ENCODE peak calls at places on chromosomes 6 and 20, in six cellular contexts. One of them, this sample, is unnamed.

GRCh38 chr20:35939264-35939663 is 15.0 kb downstream of the SCAND1 start:
- DNase-seq in naive thymus-derived CD8-positive, alpha-beta T cell: no peak
- DNase-seq in amygdala: no peak
- DNase-seq in foreskin fibroblast: no peak
- DNase-seq in AG04450: no peak
- DNase-seq in MV-4-11: no peak
- DNase-seq in this sample: no peak

GRCh38 chr6:156395276-156395675 is 381.9 kb upstream of the ARID1B start:
- DNase-seq in foreskin fibroblast: no peak
- DNase-seq in amygdala: no peak
- DNase-seq in AG04450: no peak
- DNase-seq in naive thymus-derived CD8-positive, alpha-beta T cell: peak
- DNase-seq in MV-4-11: no peak
- DNase-seq in this sample: no peak

GRCh38 chr20:41004561-41005360 is 23.9 kb upstream of the TOP1 start:
- DNase-seq in MV-4-11: peak
- DNase-seq in amygdala: no peak
- DNase-seq in AG04450: no peak
- DNase-seq in naive thymus-derived CD8-positive, alpha-beta T cell: no peak
- DNase-seq in foreskin fibroblast: peak
- DNase-seq in this sample: peak

GRCh38 chr20:57372581-57373350 is 18.4 kb upstream of the RBM38 start:
- DNase-seq in AG04450: no peak
- DNase-seq in naive thymus-derived CD8-positive, alpha-beta T cell: no peak
- DNase-seq in foreskin fibroblast: no peak
- DNase-seq in amygdala: no peak
- DNase-seq in MV-4-11: no peak
- DNase-seq in this sample: no peak

GRCh38 chr6:160160929-160161646 is 39.5 kb downstream of the SLC22A1 start:
- DNase-seq in MV-4-11: no peak
- DNase-seq in foreskin fibroblast: no peak
- DNase-seq in naive thymus-derived CD8-positive, alpha-beta T cell: no peak
- DNase-seq in AG04450: no peak
- DNase-seq in amygdala: no peak
- DNase-seq in this sample: no peak

GRCh38 chr20:44678247-44678646 is 26.7 kb upstream of the ADA start:
- DNase-seq in foreskin fibroblast: no peak
- DNase-seq in AG04450: no peak
- DNase-seq in MV-4-11: peak
- DNase-seq in amygdala: no peak
- DNase-seq in naive thymus-derived CD8-positive, alpha-beta T cell: no peak
- DNase-seq in this sample: no peak

GRCh38 chr6:117441824-117442264 is 16.1 kb upstream of the ROS1 start:
- DNase-seq in amygdala: no peak
- DNase-seq in foreskin fibroblast: peak
- DNase-seq in naive thymus-derived CD8-positive, alpha-beta T cell: no peak
- DNase-seq in MV-4-11: peak
- DNase-seq in AG04450: no peak
- DNase-seq in this sample: peak

GRCh38 chr6:74931567-74931966 is 274.3 kb downstream of the COL12A1 start:
- DNase-seq in naive thymus-derived CD8-positive, alpha-beta T cell: no peak
- DNase-seq in MV-4-11: no peak
- DNase-seq in AG04450: peak
- DNase-seq in foreskin fibroblast: peak
- DNase-seq in amygdala: no peak
- DNase-seq in this sample: peak

GRCh38 chr6:145044606-145045275 is 690.6 kb downstream of the EPM2A start:
- DNase-seq in MV-4-11: no peak
- DNase-seq in foreskin fibroblast: peak
- DNase-seq in naive thymus-derived CD8-positive, alpha-beta T cell: no peak
- DNase-seq in amygdala: no peak
- DNase-seq in AG04450: peak
- DNase-seq in this sample: peak

GRCh38 chr6:35795453-35796071 is 1.6 kb downstream of the CLPS start:
- DNase-seq in AG04450: no peak
- DNase-seq in amygdala: no peak
- DNase-seq in naive thymus-derived CD8-positive, alpha-beta T cell: no peak
- DNase-seq in MV-4-11: no peak
- DNase-seq in foreskin fibroblast: no peak
- DNase-seq in this sample: no peak

GRCh38 chr20:53838311-53838873 is 232.0 kb downstream of the BCAS1 start:
- DNase-seq in foreskin fibroblast: no peak
- DNase-seq in amygdala: no peak
- DNase-seq in MV-4-11: no peak
- DNase-seq in naive thymus-derived CD8-positive, alpha-beta T cell: no peak
- DNase-seq in AG04450: no peak
- DNase-seq in this sample: no peak

GRCh38 chr6:474454-475185 is 83.1 kb downstream of the IRF4 start:
- DNase-seq in amygdala: no peak
- DNase-seq in naive thymus-derived CD8-positive, alpha-beta T cell: peak
- DNase-seq in MV-4-11: peak
- DNase-seq in AG04450: no peak
- DNase-seq in foreskin fibroblast: no peak
- DNase-seq in this sample: no peak

GRCh38 chr6:129340983-129341382 is 369.0 kb downstream of the ARHGAP18 start:
- DNase-seq in AG04450: peak
- DNase-seq in MV-4-11: no peak
- DNase-seq in naive thymus-derived CD8-positive, alpha-beta T cell: no peak
- DNase-seq in foreskin fibroblast: peak
- DNase-seq in amygdala: no peak
- DNase-seq in this sample: peak

GRCh38 chr6:83216806-83217205 is 23.6 kb downstream of the RWDD2A start:
- DNase-seq in foreskin fibroblast: no peak
- DNase-seq in MV-4-11: no peak
- DNase-seq in AG04450: no peak
- DNase-seq in naive thymus-derived CD8-positive, alpha-beta T cell: no peak
- DNase-seq in amygdala: no peak
- DNase-seq in this sample: no peak

GRCh38 chr6:155171109-155171746 is 92.6 kb upstream of the CLDN20 start:
- DNase-seq in naive thymus-derived CD8-positive, alpha-beta T cell: no peak
- DNase-seq in amygdala: no peak
- DNase-seq in MV-4-11: peak
- DNase-seq in foreskin fibroblast: peak
- DNase-seq in AG04450: no peak
- DNase-seq in this sample: peak

GRCh38 chr6:45479834-45480696 is 102.3 kb upstream of the SUPT3H start:
- DNase-seq in MV-4-11: peak
- DNase-seq in foreskin fibroblast: peak
- DNase-seq in naive thymus-derived CD8-positive, alpha-beta T cell: no peak
- DNase-seq in AG04450: peak
- DNase-seq in amygdala: no peak
- DNase-seq in this sample: peak

GRCh38 chr6:16511048-16511660 is 250.1 kb downstream of the ATXN1 start:
- DNase-seq in amygdala: no peak
- DNase-seq in naive thymus-derived CD8-positive, alpha-beta T cell: no peak
- DNase-seq in foreskin fibroblast: peak
- DNase-seq in AG04450: no peak
- DNase-seq in MV-4-11: peak
- DNase-seq in this sample: peak

GRCh38 chr20:63132715-63133471 is 83.0 kb downstream of the YTHDF1 start:
- DNase-seq in MV-4-11: no peak
- DNase-seq in AG04450: no peak
- DNase-seq in naive thymus-derived CD8-positive, alpha-beta T cell: no peak
- DNase-seq in amygdala: no peak
- DNase-seq in foreskin fibroblast: no peak
- DNase-seq in this sample: no peak

GRCh38 chr6:1613631-1614447 is 4.1 kb downstream of the FOXC1 start:
- DNase-seq in naive thymus-derived CD8-positive, alpha-beta T cell: no peak
- DNase-seq in AG04450: no peak
- DNase-seq in foreskin fibroblast: no peak
- DNase-seq in amygdala: no peak
- DNase-seq in MV-4-11: no peak
- DNase-seq in this sample: peak

GRCh38 chr6:123118811-123119210 is 122.8 kb downstream of the CLVS2 start:
- DNase-seq in amygdala: no peak
- DNase-seq in AG04450: no peak
- DNase-seq in foreskin fibroblast: no peak
- DNase-seq in MV-4-11: no peak
- DNase-seq in naive thymus-derived CD8-positive, alpha-beta T cell: no peak
- DNase-seq in this sample: no peak

GRCh38 chr20:10047427-10047826 is 12.6 kb downstream of the ANKEF1 start:
- DNase-seq in foreskin fibroblast: no peak
- DNase-seq in MV-4-11: peak
- DNase-seq in AG04450: no peak
- DNase-seq in naive thymus-derived CD8-positive, alpha-beta T cell: no peak
- DNase-seq in amygdala: no peak
- DNase-seq in this sample: peak

GRCh38 chr6:45478235-45478634 is 100.5 kb upstream of the SUPT3H start:
- DNase-seq in amygdala: no peak
- DNase-seq in AG04450: no peak
- DNase-seq in foreskin fibroblast: peak
- DNase-seq in naive thymus-derived CD8-positive, alpha-beta T cell: no peak
- DNase-seq in MV-4-11: peak
- DNase-seq in this sample: no peak

GRCh38 chr6:163466839-163467390 is 52.4 kb downstream of the QKI start:
- DNase-seq in MV-4-11: no peak
- DNase-seq in naive thymus-derived CD8-positive, alpha-beta T cell: no peak
- DNase-seq in amygdala: no peak
- DNase-seq in AG04450: no peak
- DNase-seq in foreskin fibroblast: no peak
- DNase-seq in this sample: no peak